ENCODE peak calls at places on chromosomes 3 and 15, in four cellular contexts. D is astrocyte of the spinal cord, B is GM23248, T is kidney. I is an unnamed sample.

GRCh38 chr3:56296361-56296760 is 171.9 kb downstream of the ERC2 start:
- DNase-seq in D (no peak), T (no peak), B (no peak), I (no peak)

GRCh38 chr3:177816667-177817208 is 619.5 kb upstream of the TBL1XR1 start:
- DNase-seq in T (no peak), D (peak), B (peak), I (no peak)

GRCh38 chr3:4719011-4719649 is 226.0 kb downstream of the ITPR1 start:
- DNase-seq in B (no peak), D (peak), T (no peak), I (no peak)

GRCh38 chr3:143595456-143596077 is 252.7 kb downstream of the SLC9A9 start:
- DNase-seq in B (no peak), D (no peak), T (no peak), I (no peak)

GRCh38 chr3:197562398-197563251 is 6.9 kb upstream of the BDH1 start:
- DNase-seq in T (no peak), D (no peak), B (no peak), I (no peak)

GRCh38 chr3:27573780-27574437 is 89.7 kb upstream of the SLC4A7 start:
- DNase-seq in T (no peak), B (peak), D (no peak), I (no peak)

GRCh38 chr15:38652998-38653397 is 88.4 kb upstream of the RASGRP1 start:
- DNase-seq in B (no peak), D (no peak), T (no peak), I (no peak)

GRCh38 chr3:104564045-104564643 is 802.6 kb upstream of the ALCAM start:
- DNase-seq in T (no peak), B (peak), D (peak), I (no peak)

GRCh38 chr3:172012775-172013174 is 26.6 kb upstream of the FNDC3B start:
- DNase-seq in T (no peak), D (no peak), B (no peak), I (no peak)